ENCODE peak calls at places on chromosome X, in eight cellular contexts. One of them, this sample, is unnamed. For H3K4me1, the result is how much of the 10 kb centered on the place peaks cover.

GRCh38 chrX:50579955-50580354 is 109.3 kb upstream of the DGKK start:
- DNase-seq in cardiac muscle cell: peak
- DNase-seq in GM23248: peak
- DNase-seq in IMR-90: peak
- DNase-seq in fibroblast of lung: peak
- DNase-seq in hepatocyte: peak
- DNase-seq in lower lobe of right lung: no peak
- DNase-seq in uterus: peak
- DNase-seq in this sample: no peak

GRCh38 chrX:149903889-149904748 is 23.1 kb downstream of the MAGEA8 start:
- DNase-seq in cardiac muscle cell: peak
- DNase-seq in GM23248: peak
- DNase-seq in IMR-90: peak
- DNase-seq in fibroblast of lung: peak
- DNase-seq in hepatocyte: peak
- DNase-seq in lower lobe of right lung: no peak
- DNase-seq in uterus: no peak
- DNase-seq in this sample: no peak

GRCh38 chrX:52990848-52991247 is 32.5 kb upstream of the FAM156A start:
- DNase-seq in cardiac muscle cell: no peak
- DNase-seq in GM23248: peak
- DNase-seq in IMR-90: peak
- DNase-seq in fibroblast of lung: peak
- DNase-seq in hepatocyte: no peak
- DNase-seq in lower lobe of right lung: no peak
- DNase-seq in uterus: no peak
- DNase-seq in this sample: no peak

GRCh38 chrX:107123750-107124149 is 5.1 kb upstream of the RBM41 start:
- DNase-seq in cardiac muscle cell: no peak
- DNase-seq in GM23248: peak
- DNase-seq in IMR-90: no peak
- DNase-seq in fibroblast of lung: no peak
- DNase-seq in hepatocyte: no peak
- DNase-seq in lower lobe of right lung: no peak
- DNase-seq in uterus: no peak
- DNase-seq in this sample: no peak

GRCh38 chrX:44068043-44068442 is 94.9 kb upstream of the NDP start:
- DNase-seq in cardiac muscle cell: no peak
- DNase-seq in GM23248: no peak
- DNase-seq in IMR-90: no peak
- DNase-seq in fibroblast of lung: peak
- DNase-seq in hepatocyte: no peak
- DNase-seq in lower lobe of right lung: no peak
- DNase-seq in uterus: no peak
- DNase-seq in this sample: no peak

GRCh38 chrX:47643926-47644325 is 6.4 kb downstream of the ELK1 start:
- DNase-seq in cardiac muscle cell: peak
- DNase-seq in GM23248: peak
- DNase-seq in IMR-90: peak
- DNase-seq in fibroblast of lung: peak
- DNase-seq in hepatocyte: no peak
- DNase-seq in lower lobe of right lung: no peak
- DNase-seq in uterus: no peak
- DNase-seq in this sample: no peak

GRCh38 chrX:96650023-96650422 is 34.6 kb upstream of the DIAPH2 start:
- DNase-seq in cardiac muscle cell: no peak
- DNase-seq in GM23248: no peak
- DNase-seq in IMR-90: no peak
- DNase-seq in fibroblast of lung: no peak
- DNase-seq in hepatocyte: no peak
- DNase-seq in lower lobe of right lung: no peak
- DNase-seq in uterus: no peak
- DNase-seq in this sample: no peak

GRCh38 chrX:63661676-63662075 is 123.3 kb downstream of the ARHGEF9 start:
- DNase-seq in cardiac muscle cell: peak
- DNase-seq in GM23248: no peak
- DNase-seq in IMR-90: no peak
- DNase-seq in fibroblast of lung: no peak
- DNase-seq in hepatocyte: no peak
- DNase-seq in lower lobe of right lung: no peak
- DNase-seq in uterus: no peak
- DNase-seq in this sample: no peak

DNA sequence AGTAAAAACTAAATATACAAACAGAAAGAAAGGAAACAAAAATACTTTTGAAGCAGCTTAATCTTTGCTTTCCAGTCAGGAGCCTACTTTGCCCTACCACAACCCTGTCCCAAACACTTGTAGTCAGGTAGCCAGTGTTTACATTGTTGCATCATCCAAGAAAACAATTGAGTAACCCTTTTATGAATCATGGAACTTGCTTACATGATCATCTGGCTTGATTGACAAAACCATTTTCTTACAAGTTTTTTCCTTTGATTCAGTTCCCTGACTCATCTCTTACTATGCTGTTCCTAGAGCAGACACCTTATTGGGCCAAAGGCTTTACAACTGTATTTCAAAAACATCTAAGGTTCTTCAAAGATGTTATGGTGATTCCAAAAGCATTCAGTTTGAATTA is 740.1 kb downstream of the KLHL13 start:
- DNase-seq in cardiac muscle cell: no peak
- DNase-seq in GM23248: no peak
- DNase-seq in IMR-90: no peak
- DNase-seq in fibroblast of lung: no peak
- DNase-seq in hepatocyte: peak
- DNase-seq in lower lobe of right lung: no peak
- DNase-seq in uterus: no peak
- DNase-seq in this sample: no peak
- H3K27ac ChIP-seq in cardiac muscle cell: no peak
- H3K27ac ChIP-seq in GM23248: no peak
- H3K27ac ChIP-seq in IMR-90: no peak
- H3K27ac ChIP-seq in fibroblast of lung: no peak
- H3K27ac ChIP-seq in hepatocyte: no peak
- H3K27ac ChIP-seq in lower lobe of right lung: no peak
- H3K27ac ChIP-seq in uterus: no peak
- H3K27ac ChIP-seq in this sample: no peak

GRCh38 chrX:79721234-79721633 is 293.3 kb upstream of the TBX22 start:
- DNase-seq in cardiac muscle cell: no peak
- DNase-seq in GM23248: no peak
- DNase-seq in IMR-90: no peak
- DNase-seq in fibroblast of lung: no peak
- DNase-seq in hepatocyte: no peak
- DNase-seq in lower lobe of right lung: peak
- DNase-seq in uterus: no peak
- DNase-seq in this sample: no peak
- H3K4me1 ChIP-seq in cardiac muscle cell: under half
- H3K4me1 ChIP-seq in GM23248: under half
- H3K4me1 ChIP-seq in IMR-90: under half
- H3K4me1 ChIP-seq in fibroblast of lung: under half
- H3K4me1 ChIP-seq in hepatocyte: under half
- H3K4me1 ChIP-seq in lower lobe of right lung: under half
- H3K4me1 ChIP-seq in uterus: under half
- H3K4me1 ChIP-seq in this sample: under half

GRCh38 chrX:1453390-1453783 is 678 bp upstream of the ASMTL start:
- DNase-seq in cardiac muscle cell: no peak
- DNase-seq in GM23248: no peak
- DNase-seq in IMR-90: no peak
- DNase-seq in fibroblast of lung: no peak
- DNase-seq in hepatocyte: no peak
- DNase-seq in lower lobe of right lung: peak
- DNase-seq in uterus: no peak
- DNase-seq in this sample: no peak
- H3K4me3 ChIP-seq in cardiac muscle cell: peak
- H3K4me3 ChIP-seq in GM23248: peak
- H3K4me3 ChIP-seq in IMR-90: peak
- H3K4me3 ChIP-seq in fibroblast of lung: peak
- H3K4me3 ChIP-seq in hepatocyte: peak
- H3K4me3 ChIP-seq in lower lobe of right lung: peak
- H3K4me3 ChIP-seq in uterus: peak
- H3K4me3 ChIP-seq in this sample: peak

GRCh38 chrX:23901805-23902204 is 5.9 kb downstream of the APOO start:
- DNase-seq in cardiac muscle cell: peak
- DNase-seq in GM23248: peak
- DNase-seq in IMR-90: peak
- DNase-seq in fibroblast of lung: peak
- DNase-seq in hepatocyte: peak
- DNase-seq in lower lobe of right lung: no peak
- DNase-seq in uterus: peak
- DNase-seq in this sample: no peak

GRCh38 chrX:23902419-23902818 is 5.3 kb downstream of the APOO start:
- DNase-seq in cardiac muscle cell: peak
- DNase-seq in GM23248: peak
- DNase-seq in IMR-90: peak
- DNase-seq in fibroblast of lung: peak
- DNase-seq in hepatocyte: peak
- DNase-seq in lower lobe of right lung: no peak
- DNase-seq in uterus: no peak
- DNase-seq in this sample: no peak

GRCh38 chrX:23901065-23901464 is 6.7 kb downstream of the APOO start:
- DNase-seq in cardiac muscle cell: peak
- DNase-seq in GM23248: peak
- DNase-seq in IMR-90: peak
- DNase-seq in fibroblast of lung: peak
- DNase-seq in hepatocyte: peak
- DNase-seq in lower lobe of right lung: no peak
- DNase-seq in uterus: no peak
- DNase-seq in this sample: no peak

GRCh38 chrX:23898412-23898959 is 9.3 kb downstream of the APOO start:
- DNase-seq in cardiac muscle cell: peak
- DNase-seq in GM23248: peak
- DNase-seq in IMR-90: peak
- DNase-seq in fibroblast of lung: peak
- DNase-seq in hepatocyte: no peak
- DNase-seq in lower lobe of right lung: no peak
- DNase-seq in uterus: no peak
- DNase-seq in this sample: no peak

DNA sequence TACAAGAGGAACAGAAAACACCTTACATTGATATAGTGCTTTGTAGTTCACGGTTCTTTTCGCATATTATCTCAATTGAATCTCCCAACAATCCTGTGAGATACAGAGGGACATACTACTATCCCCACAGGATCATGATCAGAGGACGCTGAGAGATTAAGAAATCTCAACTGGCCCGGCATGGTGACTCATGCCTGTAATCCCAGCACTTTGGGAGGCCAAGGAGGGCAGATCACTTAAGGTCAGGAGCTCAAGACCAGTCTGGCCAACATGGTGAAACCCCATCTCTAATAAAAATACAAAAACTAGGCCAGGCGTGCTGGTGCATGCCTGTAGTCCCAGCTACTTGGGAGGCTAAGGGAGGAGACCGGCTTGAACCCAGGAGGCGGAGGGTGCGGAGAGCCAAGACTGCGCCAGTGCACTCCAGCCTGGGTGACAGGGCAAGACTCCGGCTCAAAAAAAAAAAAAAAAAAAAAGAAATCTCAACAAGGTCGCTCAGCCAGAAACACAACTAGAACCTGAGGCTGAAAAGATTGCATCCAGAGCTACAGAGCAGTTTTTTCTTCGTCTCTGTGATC is 7.4 kb downstream of the APOO start:
- DNase-seq in cardiac muscle cell: no peak
- DNase-seq in GM23248: peak
- DNase-seq in IMR-90: no peak
- DNase-seq in fibroblast of lung: no peak
- DNase-seq in hepatocyte: no peak
- DNase-seq in lower lobe of right lung: no peak
- DNase-seq in uterus: no peak
- DNase-seq in this sample: no peak
- H3K27ac ChIP-seq in cardiac muscle cell: peak
- H3K27ac ChIP-seq in GM23248: peak
- H3K27ac ChIP-seq in IMR-90: no peak
- H3K27ac ChIP-seq in fibroblast of lung: no peak
- H3K27ac ChIP-seq in hepatocyte: peak
- H3K27ac ChIP-seq in lower lobe of right lung: peak
- H3K27ac ChIP-seq in uterus: peak
- H3K27ac ChIP-seq in this sample: peak

GRCh38 chrX:68694429-68695205 is 47.2 kb downstream of the STARD8 start:
- DNase-seq in cardiac muscle cell: no peak
- DNase-seq in GM23248: peak
- DNase-seq in IMR-90: no peak
- DNase-seq in fibroblast of lung: no peak
- DNase-seq in hepatocyte: no peak
- DNase-seq in lower lobe of right lung: no peak
- DNase-seq in uterus: no peak
- DNase-seq in this sample: peak
- H3K4me1 ChIP-seq in cardiac muscle cell: under half
- H3K4me1 ChIP-seq in GM23248: under half
- H3K4me1 ChIP-seq in IMR-90: under half
- H3K4me1 ChIP-seq in fibroblast of lung: under half
- H3K4me1 ChIP-seq in hepatocyte: under half
- H3K4me1 ChIP-seq in lower lobe of right lung: under half
- H3K4me1 ChIP-seq in uterus: under half
- H3K4me1 ChIP-seq in this sample: under half

GRCh38 chrX:139907078-139907477 is 25.8 kb downstream of the ATP11C start:
- DNase-seq in cardiac muscle cell: no peak
- DNase-seq in GM23248: no peak
- DNase-seq in IMR-90: no peak
- DNase-seq in fibroblast of lung: no peak
- DNase-seq in hepatocyte: no peak
- DNase-seq in lower lobe of right lung: no peak
- DNase-seq in uterus: no peak
- DNase-seq in this sample: no peak
- H3K4me3 ChIP-seq in cardiac muscle cell: no peak
- H3K4me3 ChIP-seq in GM23248: no peak
- H3K4me3 ChIP-seq in IMR-90: no peak
- H3K4me3 ChIP-seq in fibroblast of lung: no peak
- H3K4me3 ChIP-seq in hepatocyte: no peak
- H3K4me3 ChIP-seq in lower lobe of right lung: no peak
- H3K4me3 ChIP-seq in uterus: no peak
- H3K4me3 ChIP-seq in this sample: no peak

This sample was measured in osteoblast.